ENCODE peak calls at places on chromosomes 12 and 14, in six cellular contexts. One of them, this sample, is unnamed.

GRCh38 chr12:22361785-22362184 is 27.3 kb upstream of the ST8SIA1 start:
- DNase-seq in foreskin fibroblast: no peak
- DNase-seq in pancreas: no peak
- DNase-seq in upper lobe of right lung: no peak
- DNase-seq in astrocyte of the spinal cord: no peak
- DNase-seq in Caco-2: no peak
- DNase-seq in this sample: no peak

GRCh38 chr14:87866116-87866515 is 126.9 kb downstream of the GALC start:
- DNase-seq in foreskin fibroblast: no peak
- DNase-seq in pancreas: no peak
- DNase-seq in upper lobe of right lung: no peak
- DNase-seq in astrocyte of the spinal cord: no peak
- DNase-seq in Caco-2: no peak
- DNase-seq in this sample: no peak

GRCh38 chr12:128091101-128091795 is 175.7 kb upstream of the TMEM132C start:
- DNase-seq in foreskin fibroblast: no peak
- DNase-seq in pancreas: no peak
- DNase-seq in upper lobe of right lung: no peak
- DNase-seq in astrocyte of the spinal cord: no peak
- DNase-seq in Caco-2: no peak
- DNase-seq in this sample: no peak

GRCh38 chr12:39807043-39807442 is 187.4 kb upstream of the ABCD2 start:
- DNase-seq in foreskin fibroblast: no peak
- DNase-seq in pancreas: no peak
- DNase-seq in upper lobe of right lung: no peak
- DNase-seq in astrocyte of the spinal cord: no peak
- DNase-seq in Caco-2: peak
- DNase-seq in this sample: peak

GRCh38 chr12:6430124-6430989 is 14.4 kb upstream of the CD27 start:
- DNase-seq in foreskin fibroblast: peak
- DNase-seq in pancreas: peak
- DNase-seq in upper lobe of right lung: peak
- DNase-seq in astrocyte of the spinal cord: peak
- DNase-seq in Caco-2: peak
- DNase-seq in this sample: peak

GRCh38 chr12:3775385-3776035 is 22.6 kb upstream of the CRACR2A start:
- DNase-seq in foreskin fibroblast: peak
- DNase-seq in pancreas: no peak
- DNase-seq in upper lobe of right lung: no peak
- DNase-seq in astrocyte of the spinal cord: no peak
- DNase-seq in Caco-2: no peak
- DNase-seq in this sample: no peak

GRCh38 chr14:104885973-104886689 is 21.1 kb downstream of the CEP170B start:
- DNase-seq in foreskin fibroblast: no peak
- DNase-seq in pancreas: peak
- DNase-seq in upper lobe of right lung: no peak
- DNase-seq in astrocyte of the spinal cord: no peak
- DNase-seq in Caco-2: peak
- DNase-seq in this sample: no peak

GRCh38 chr12:39824505-39825198 is 205.0 kb upstream of the ABCD2 start:
- DNase-seq in foreskin fibroblast: no peak
- DNase-seq in pancreas: no peak
- DNase-seq in upper lobe of right lung: peak
- DNase-seq in astrocyte of the spinal cord: no peak
- DNase-seq in Caco-2: no peak
- DNase-seq in this sample: peak

GRCh38 chr12:107511292-107511691 is 174.3 kb upstream of the PWP1 start:
- DNase-seq in foreskin fibroblast: peak
- DNase-seq in pancreas: no peak
- DNase-seq in upper lobe of right lung: no peak
- DNase-seq in astrocyte of the spinal cord: peak
- DNase-seq in Caco-2: no peak
- DNase-seq in this sample: peak

GRCh38 chr14:91367173-91368171 is 50.1 kb downstream of the CCDC88C start:
- DNase-seq in foreskin fibroblast: no peak
- DNase-seq in pancreas: no peak
- DNase-seq in upper lobe of right lung: peak
- DNase-seq in astrocyte of the spinal cord: peak
- DNase-seq in Caco-2: no peak
- DNase-seq in this sample: peak

GRCh38 chr14:32980887-32981501 is 42.3 kb downstream of the NPAS3 start:
- DNase-seq in foreskin fibroblast: no peak
- DNase-seq in pancreas: no peak
- DNase-seq in upper lobe of right lung: no peak
- DNase-seq in astrocyte of the spinal cord: no peak
- DNase-seq in Caco-2: no peak
- DNase-seq in this sample: no peak

GRCh38 chr14:84036863-84037262 is 1493.1 kb upstream of the FLRT2 start:
- DNase-seq in foreskin fibroblast: peak
- DNase-seq in pancreas: no peak
- DNase-seq in upper lobe of right lung: no peak
- DNase-seq in astrocyte of the spinal cord: peak
- DNase-seq in Caco-2: no peak
- DNase-seq in this sample: peak

GRCh38 chr14:55572578-55572977 is 7.4 kb upstream of the KTN1 start:
- DNase-seq in foreskin fibroblast: no peak
- DNase-seq in pancreas: peak
- DNase-seq in upper lobe of right lung: no peak
- DNase-seq in astrocyte of the spinal cord: no peak
- DNase-seq in Caco-2: no peak
- DNase-seq in this sample: no peak

GRCh38 chr12:79128956-79129355 is 264.4 kb downstream of the SYT1 start:
- DNase-seq in foreskin fibroblast: peak
- DNase-seq in pancreas: no peak
- DNase-seq in upper lobe of right lung: no peak
- DNase-seq in astrocyte of the spinal cord: peak
- DNase-seq in Caco-2: no peak
- DNase-seq in this sample: peak

GRCh38 chr12:29921307-29921706 is 137.6 kb upstream of the TMTC1 start:
- DNase-seq in foreskin fibroblast: peak
- DNase-seq in pancreas: no peak
- DNase-seq in upper lobe of right lung: no peak
- DNase-seq in astrocyte of the spinal cord: peak
- DNase-seq in Caco-2: no peak
- DNase-seq in this sample: peak

GRCh38 chr12:98466970-98467369 is 48.4 kb upstream of the TMPO start:
- DNase-seq in foreskin fibroblast: no peak
- DNase-seq in pancreas: no peak
- DNase-seq in upper lobe of right lung: no peak
- DNase-seq in astrocyte of the spinal cord: no peak
- DNase-seq in Caco-2: no peak
- DNase-seq in this sample: no peak

GRCh38 chr12:62749586-62749985 is 185.4 kb downstream of the PPM1H start:
- DNase-seq in foreskin fibroblast: no peak
- DNase-seq in pancreas: no peak
- DNase-seq in upper lobe of right lung: no peak
- DNase-seq in astrocyte of the spinal cord: no peak
- DNase-seq in Caco-2: no peak
- DNase-seq in this sample: no peak

GRCh38 chr14:21302013-21302857 is 22.4 kb downstream of the RPGRIP1 start:
- DNase-seq in foreskin fibroblast: no peak
- DNase-seq in pancreas: no peak
- DNase-seq in upper lobe of right lung: no peak
- DNase-seq in astrocyte of the spinal cord: no peak
- DNase-seq in Caco-2: no peak
- DNase-seq in this sample: no peak

GRCh38 chr12:20463920-20464524 is 95.7 kb downstream of the PDE3A start:
- DNase-seq in foreskin fibroblast: peak
- DNase-seq in pancreas: no peak
- DNase-seq in upper lobe of right lung: no peak
- DNase-seq in astrocyte of the spinal cord: peak
- DNase-seq in Caco-2: no peak
- DNase-seq in this sample: peak

GRCh38 chr12:76778358-76778757 is 14.4 kb downstream of the ZDHHC17 start:
- DNase-seq in foreskin fibroblast: no peak
- DNase-seq in pancreas: no peak
- DNase-seq in upper lobe of right lung: no peak
- DNase-seq in astrocyte of the spinal cord: no peak
- DNase-seq in Caco-2: no peak
- DNase-seq in this sample: no peak

GRCh38 chr12:47188576-47189441 is 109.0 kb upstream of the AMIGO2 start:
- DNase-seq in foreskin fibroblast: peak
- DNase-seq in pancreas: no peak
- DNase-seq in upper lobe of right lung: no peak
- DNase-seq in astrocyte of the spinal cord: peak
- DNase-seq in Caco-2: no peak
- DNase-seq in this sample: peak

GRCh38 chr14:63167044-63167443 is 37.2 kb upstream of the RHOJ start:
- DNase-seq in foreskin fibroblast: no peak
- DNase-seq in pancreas: no peak
- DNase-seq in upper lobe of right lung: no peak
- DNase-seq in astrocyte of the spinal cord: no peak
- DNase-seq in Caco-2: no peak
- DNase-seq in this sample: no peak

GRCh38 chr12:128644664-128645296 is 179.0 kb downstream of the SLC15A4 start:
- DNase-seq in foreskin fibroblast: no peak
- DNase-seq in pancreas: peak
- DNase-seq in upper lobe of right lung: no peak
- DNase-seq in astrocyte of the spinal cord: no peak
- DNase-seq in Caco-2: peak
- DNase-seq in this sample: no peak

GRCh38 chr12:121331268-121331667 is 20.9 kb downstream of the ANAPC5 start:
- DNase-seq in foreskin fibroblast: no peak
- DNase-seq in pancreas: no peak
- DNase-seq in upper lobe of right lung: no peak
- DNase-seq in astrocyte of the spinal cord: no peak
- DNase-seq in Caco-2: no peak
- DNase-seq in this sample: no peak

GRCh38 chr12:71191509-71192196 is 33.9 kb upstream of the TSPAN8 start:
- DNase-seq in foreskin fibroblast: no peak
- DNase-seq in pancreas: no peak
- DNase-seq in upper lobe of right lung: no peak
- DNase-seq in astrocyte of the spinal cord: no peak
- DNase-seq in Caco-2: no peak
- DNase-seq in this sample: no peak

GRCh38 chr12:113214938-113215400 is 6.3 kb upstream of the TPCN1 start:
- DNase-seq in foreskin fibroblast: peak
- DNase-seq in pancreas: no peak
- DNase-seq in upper lobe of right lung: peak
- DNase-seq in astrocyte of the spinal cord: peak
- DNase-seq in Caco-2: peak
- DNase-seq in this sample: peak

GRCh38 chr12:17108877-17109520 is 503.0 kb upstream of the LMO3 start:
- DNase-seq in foreskin fibroblast: no peak
- DNase-seq in pancreas: no peak
- DNase-seq in upper lobe of right lung: no peak
- DNase-seq in astrocyte of the spinal cord: peak
- DNase-seq in Caco-2: no peak
- DNase-seq in this sample: no peak

GRCh38 chr12:116599285-116600122 is 40.3 kb downstream of the MAP1LC3B2 start:
- DNase-seq in foreskin fibroblast: peak
- DNase-seq in pancreas: peak
- DNase-seq in upper lobe of right lung: peak
- DNase-seq in astrocyte of the spinal cord: peak
- DNase-seq in Caco-2: no peak
- DNase-seq in this sample: peak
- H3K4me3 ChIP-seq in foreskin fibroblast: peak
- H3K4me3 ChIP-seq in pancreas: no peak
- H3K4me3 ChIP-seq in upper lobe of right lung: peak
- H3K4me3 ChIP-seq in astrocyte of the spinal cord: peak
- H3K4me3 ChIP-seq in Caco-2: no peak
- H3K4me3 ChIP-seq in this sample: peak

DNA sequence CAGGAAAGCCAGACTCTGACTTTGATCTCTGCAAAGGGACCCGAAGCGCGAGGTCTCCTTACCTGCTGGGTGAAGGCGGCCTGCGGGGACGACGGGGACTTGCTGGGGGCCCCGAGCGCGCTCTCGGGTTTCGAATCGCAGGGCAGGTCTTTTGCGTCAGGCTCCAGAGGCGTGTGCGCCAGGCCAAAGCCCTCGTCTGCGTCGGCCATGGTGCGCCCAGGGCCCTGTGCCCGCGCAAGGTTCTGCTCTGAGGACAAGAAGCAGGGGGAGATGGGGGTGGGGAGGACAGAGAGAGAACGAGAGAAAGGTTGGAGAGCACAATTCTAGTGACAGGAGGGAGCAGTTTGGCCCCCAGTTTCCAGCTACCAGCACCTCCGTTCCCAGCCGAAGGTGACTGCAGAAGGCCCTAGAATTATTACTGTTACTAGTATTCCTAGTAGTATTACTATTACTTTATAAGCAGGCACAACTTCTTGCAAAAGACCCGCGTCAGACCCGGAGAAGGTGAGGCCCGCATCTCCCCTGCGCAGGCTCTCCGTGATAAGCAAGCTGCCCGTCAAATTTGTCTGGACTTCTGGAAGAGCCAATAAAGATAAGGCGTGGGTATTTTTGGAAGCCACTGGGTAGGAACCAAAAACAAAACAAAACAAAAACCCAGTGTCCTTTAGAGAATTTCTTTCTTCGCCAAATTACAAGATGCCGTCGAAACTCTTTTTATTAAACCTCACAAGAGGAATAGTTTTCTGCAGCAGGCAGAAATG is 2.1 kb downstream of the TBX5 start:
- DNase-seq in foreskin fibroblast: peak
- DNase-seq in pancreas: no peak
- DNase-seq in upper lobe of right lung: no peak
- DNase-seq in astrocyte of the spinal cord: no peak
- DNase-seq in Caco-2: no peak
- DNase-seq in this sample: peak
- H3K4me3 ChIP-seq in foreskin fibroblast: peak
- H3K4me3 ChIP-seq in pancreas: no peak
- H3K4me3 ChIP-seq in upper lobe of right lung: peak
- H3K4me3 ChIP-seq in astrocyte of the spinal cord: no peak
- H3K4me3 ChIP-seq in Caco-2: no peak
- H3K4me3 ChIP-seq in this sample: no peak

DNA sequence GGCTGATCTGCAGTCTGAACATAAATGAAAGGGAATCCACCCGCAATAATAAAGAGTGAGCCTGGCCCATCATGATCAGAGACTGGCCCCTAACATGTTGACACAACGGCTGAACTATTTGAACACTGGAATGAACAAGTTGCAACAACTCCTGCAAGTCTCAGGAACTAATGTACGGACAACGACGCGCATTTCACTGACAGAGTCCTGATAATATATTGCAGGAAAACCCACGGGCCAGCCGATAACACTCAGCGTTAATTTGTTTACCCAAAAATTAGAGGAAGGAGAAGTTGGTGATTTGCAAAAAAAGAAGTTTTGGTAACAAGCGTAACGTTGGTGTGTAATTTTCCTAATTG is 195.7 kb upstream of the BTG1 start:
- DNase-seq in foreskin fibroblast: no peak
- DNase-seq in pancreas: no peak
- DNase-seq in upper lobe of right lung: no peak
- DNase-seq in astrocyte of the spinal cord: no peak
- DNase-seq in Caco-2: no peak
- DNase-seq in this sample: no peak
- H3K4me3 ChIP-seq in foreskin fibroblast: no peak
- H3K4me3 ChIP-seq in pancreas: no peak
- H3K4me3 ChIP-seq in upper lobe of right lung: peak
- H3K4me3 ChIP-seq in astrocyte of the spinal cord: no peak
- H3K4me3 ChIP-seq in Caco-2: no peak
- H3K4me3 ChIP-seq in this sample: no peak

DNA sequence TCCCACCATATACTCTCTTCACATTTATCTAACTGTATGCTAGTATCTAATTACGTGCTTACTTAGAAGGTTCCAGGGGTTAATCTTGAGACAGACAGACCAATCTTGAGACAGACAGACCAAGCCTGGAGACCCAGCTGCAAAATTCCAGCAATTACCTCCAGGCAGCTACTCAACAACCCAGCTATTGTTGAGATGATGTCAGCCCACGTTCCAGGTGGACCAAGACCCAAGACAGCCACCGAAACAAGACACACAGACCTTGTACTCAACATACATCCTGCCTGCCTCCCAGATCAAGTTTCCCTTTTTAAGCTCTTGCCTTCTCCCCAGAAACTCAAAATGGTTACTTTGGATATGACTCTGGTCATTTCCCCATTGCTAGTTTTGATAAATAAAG is 64.9 kb upstream of the VASH1 start:
- DNase-seq in foreskin fibroblast: no peak
- DNase-seq in pancreas: no peak
- DNase-seq in upper lobe of right lung: no peak
- DNase-seq in astrocyte of the spinal cord: no peak
- DNase-seq in Caco-2: no peak
- DNase-seq in this sample: no peak
- H3K4me3 ChIP-seq in foreskin fibroblast: no peak
- H3K4me3 ChIP-seq in pancreas: no peak
- H3K4me3 ChIP-seq in upper lobe of right lung: no peak
- H3K4me3 ChIP-seq in astrocyte of the spinal cord: no peak
- H3K4me3 ChIP-seq in Caco-2: no peak
- H3K4me3 ChIP-seq in this sample: no peak